ENCODE peak calls at places on chromosomes 3 and 15, in eight cellular contexts. S is nephron progenitor cell, R is endodermal cell, M is A549, D is GM20000, L is cardiac fibroblast, G is fibroblast of lung, T is IMR-90. B is an unnamed sample.

GRCh38 chr15:97684249-97684648 is 276.3 kb upstream of the ARRDC4 start:
- DNase-seq in M (no peak), G (no peak), S (no peak), T (no peak), D (no peak), R (no peak), L (no peak), B (no peak)

GRCh38 chr3:188185717-188186236 is 31.8 kb downstream of the LPP start:
- DNase-seq in T (no peak), D (no peak), M (no peak), S (peak), L (no peak), R (no peak), G (peak), B (no peak)

GRCh38 chr3:60610441-60611112 is 640.7 kb downstream of the FHIT start:
- DNase-seq in M (no peak), S (no peak), R (no peak), G (peak), D (no peak), T (peak), L (peak), B (no peak)

GRCh38 chr3:9064853-9065252 is 101.6 kb upstream of the RAD18 start:
- DNase-seq in L (peak), R (no peak), D (no peak), S (peak), G (no peak), M (no peak), T (no peak), B (no peak)

GRCh38 chr15:38325290-38325990 is 72.8 kb downstream of the SPRED1 start:
- DNase-seq in T (peak), R (no peak), D (no peak), S (no peak), M (no peak), L (no peak), G (peak), B (no peak)

GRCh38 chr3:15502616-15503015 is 18.9 kb downstream of the COLQ start:
- DNase-seq in R (no peak), M (no peak), S (no peak), L (no peak), D (no peak), T (no peak), G (no peak), B (no peak)

GRCh38 chr3:159322322-159322939 is 520.6 kb downstream of the MFSD1 start:
- DNase-seq in R (peak), D (peak), M (peak), S (peak), T (peak), G (peak), L (peak), B (no peak)

GRCh38 chr15:51864408-51865056 is 35.1 kb downstream of the TMOD3 start:
- DNase-seq in R (no peak), G (peak), T (peak), D (no peak), M (no peak), L (peak), S (no peak), B (no peak)

GRCh38 chr3:14389133-14390115 is 13.0 kb upstream of the SLC6A6 start:
- DNase-seq in G (no peak), M (no peak), D (no peak), T (no peak), R (no peak), S (no peak), L (no peak), B (no peak)

GRCh38 chr3:187640823-187641135 is 29.4 kb downstream of the SST start:
- DNase-seq in M (no peak), T (no peak), S (no peak), L (no peak), R (no peak), D (no peak), G (no peak), B (no peak)

GRCh38 chr3:160999268-160999667 is 105.9 kb downstream of the B3GALNT1 start:
- DNase-seq in S (no peak), T (no peak), M (no peak), R (no peak), G (peak), D (no peak), L (no peak), B (no peak)

GRCh38 chr3:192063570-192063969 is 602.6 kb downstream of the PYDC2 start:
- DNase-seq in T (peak), M (no peak), G (peak), D (peak), S (no peak), L (peak), R (peak), B (no peak)

GRCh38 chr3:107377151-107377550 is at the start of gene CCDC54:
- DNase-seq in G (no peak), D (no peak), T (peak), M (no peak), S (no peak), R (no peak), L (peak), B (no peak)

GRCh38 chr3:24367681-24368264 is 126.9 kb downstream of the THRB start:
- DNase-seq in M (no peak), D (no peak), L (no peak), G (no peak), T (no peak), S (no peak), R (no peak), B (no peak)

GRCh38 chr15:40340038-40340739 is 550 bp downstream of the CCDC9B start:
- DNase-seq in G (peak), R (no peak), L (peak), M (no peak), S (peak), D (no peak), T (peak), B (no peak)

GRCh38 chr3:41169038-41169437 is 30.3 kb upstream of the CTNNB1 start:
- DNase-seq in S (no peak), D (no peak), L (peak), R (no peak), T (no peak), M (no peak), G (peak), B (no peak)

GRCh38 chr15:38440353-38441129 is 13.4 kb upstream of the FAM98B start:
- DNase-seq in T (peak), L (peak), D (peak), S (peak), R (peak), G (peak), M (peak), B (no peak)

DNA sequence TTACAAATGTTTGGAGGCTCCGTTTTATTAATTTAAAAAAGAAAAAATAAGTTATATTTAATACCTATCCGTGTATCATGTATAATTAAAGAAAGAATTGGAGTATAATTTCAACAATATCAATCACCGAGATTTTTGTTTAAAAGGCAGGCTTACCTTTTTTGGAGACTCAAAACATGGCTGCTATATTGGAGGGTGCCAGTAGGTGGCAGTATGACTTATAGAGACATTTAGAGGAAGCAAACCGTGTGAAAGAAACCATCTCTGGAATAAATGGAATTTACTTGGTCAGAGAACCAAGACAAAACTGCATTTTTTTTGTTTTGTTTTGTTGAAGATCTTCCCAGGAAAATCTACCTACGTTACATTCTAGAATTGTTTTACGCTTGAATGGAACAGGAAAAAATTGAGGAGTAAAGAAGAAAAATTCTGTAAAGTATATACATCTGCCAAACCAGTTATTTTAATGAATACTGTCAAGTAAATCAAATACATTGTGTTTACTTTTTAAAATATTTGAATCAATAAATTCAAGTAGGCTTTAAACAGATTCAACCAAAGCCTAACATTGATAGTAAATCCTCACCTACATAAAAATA is 802.6 kb upstream of the ALCAM start:
- DNase-seq in R (peak), D (no peak), G (peak), T (peak), L (peak), M (peak), S (peak), B (no peak)
- TF ChIP-seq CTCF in R (peak), D (no peak), G (peak), T (peak), L (peak), M (peak), S (peak), B (peak)

GRCh38 chr3:17432237-17432636 is 310.2 kb downstream of the TBC1D5 start:
- DNase-seq in S (no peak), M (no peak), D (no peak), T (peak), L (peak), R (no peak), G (no peak), B (no peak)
- TF ChIP-seq CTCF in S (no peak), M (no peak), D (no peak), T (no peak), L (no peak), R (no peak), G (no peak), B (no peak)

GRCh38 chr15:59691194-59691805 is 2.2 kb upstream of the BNIP2 start:
- DNase-seq in D (peak), M (peak), T (peak), R (no peak), G (peak), S (peak), L (peak), B (no peak)
- TF ChIP-seq CTCF in D (peak), M (peak), T (peak), R (peak), G (peak), S (peak), L (peak), B (peak)

GRCh38 chr3:125163739-125164601 is 48.6 kb downstream of the SLC12A8 start:
- DNase-seq in T (no peak), D (no peak), M (no peak), L (peak), R (peak), S (no peak), G (peak), B (no peak)
- TF ChIP-seq CTCF in T (peak), D (no peak), M (peak), L (peak), R (peak), S (no peak), G (peak), B (no peak)

DNA sequence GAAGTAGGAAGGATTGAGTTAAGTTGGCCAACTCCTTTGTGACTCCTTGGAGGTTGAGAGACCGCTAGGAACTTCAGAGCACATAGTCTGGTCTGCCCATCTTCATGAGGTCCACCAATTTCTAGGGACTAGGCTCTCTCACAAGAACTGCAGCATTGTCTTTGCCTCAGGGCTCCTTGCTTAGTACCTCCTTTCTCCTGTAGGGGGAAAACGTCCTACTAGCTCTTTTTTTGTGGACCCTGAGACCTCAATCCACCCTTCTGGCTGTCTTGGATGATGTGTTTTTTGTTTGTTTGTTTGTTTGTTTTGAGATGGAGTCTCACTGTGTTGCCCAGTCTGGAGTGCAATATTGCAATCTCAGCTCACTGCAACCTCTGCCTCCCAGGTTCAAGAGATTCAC is 21.6 kb downstream of the REC114 start:
- DNase-seq in M (peak), D (no peak), G (no peak), S (no peak), L (peak), T (no peak), R (peak), B (no peak)
- TF ChIP-seq CTCF in M (no peak), D (no peak), G (no peak), S (no peak), L (peak), T (no peak), R (peak), B (peak)

GRCh38 chr3:51721062-51721745 is 14.3 kb downstream of the GRM2 start:
- DNase-seq in T (no peak), M (no peak), S (no peak), R (no peak), G (no peak), D (no peak), L (no peak), B (no peak)

GRCh38 chr3:51718547-51719412 is 11.9 kb downstream of the GRM2 start:
- DNase-seq in G (peak), D (peak), L (peak), M (peak), T (peak), S (peak), R (peak), B (peak)

GRCh38 chr3:51717947-51718346 is 11.1 kb downstream of the GRM2 start:
- DNase-seq in M (no peak), R (peak), D (peak), T (no peak), G (no peak), L (no peak), S (no peak), B (no peak)

GRCh38 chr3:51720292-51721061 is 13.6 kb downstream of the GRM2 start:
- DNase-seq in L (no peak), G (no peak), M (no peak), R (peak), D (peak), T (no peak), S (no peak), B (no peak)

DNA sequence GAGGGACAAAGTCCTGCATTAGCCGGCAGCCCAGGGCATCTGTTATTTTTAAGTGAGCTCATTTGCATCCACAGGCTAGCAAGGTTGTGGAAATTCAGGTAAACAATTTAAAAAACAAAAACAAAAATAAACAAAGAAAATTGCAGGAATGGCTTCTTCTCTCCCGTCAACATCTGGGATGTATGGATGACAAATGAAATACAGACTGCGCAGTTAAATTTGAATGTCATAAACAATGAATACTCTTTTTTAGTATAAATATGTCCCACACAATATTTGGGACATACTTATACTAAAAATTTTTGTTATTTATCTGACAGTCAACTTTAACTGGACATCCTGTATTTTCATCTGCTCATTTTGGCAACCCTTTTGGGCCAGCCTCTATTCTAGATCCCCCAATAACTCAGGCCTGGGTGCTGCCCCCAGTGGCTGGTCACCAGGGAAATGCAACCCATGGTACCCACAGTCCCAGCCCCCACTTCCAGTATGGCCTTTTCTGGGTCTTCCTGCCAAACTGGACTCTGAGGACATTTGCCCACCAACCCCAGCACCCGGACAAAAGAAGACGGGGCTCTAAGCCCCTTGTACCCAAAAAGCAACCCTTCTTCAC is 12.7 kb downstream of the GRM2 start:
- DNase-seq in S (no peak), R (peak), D (peak), T (no peak), G (no peak), L (no peak), M (no peak), B (no peak)
- TF ChIP-seq CTCF in S (peak), R (peak), D (no peak), T (no peak), G (no peak), L (no peak), M (no peak), B (peak)

B was measured in type B pancreatic cell.